ENCODE peak calls at places on chromosomes 6 and 20, in five cellular contexts. G is pons; K is HS-5; C is CD4-positive, alpha-beta T cell; H is GM12865. L is an unnamed sample.
A peak's percentile ranks its signal among the peaks of the same experiment; 100 is the strongest.

GRCh38 chr6:1603708-1604346 is 5.9 kb upstream of the FOXC1 start:
- DNase-seq in G (no peak), K (no peak), C (no peak), H (no peak), L (no peak)

GRCh38 chr6:2396856-2397640 is 151.6 kb upstream of the GMDS start:
- DNase-seq in G (no peak), K (no peak), C (no peak), H (no peak), L (peak; percentile 24)

GRCh38 chr20:57007171-57007540 is 259.3 kb downstream of the BMP7 start:
- DNase-seq in G (no peak), K (no peak), C (no peak), H (no peak), L (no peak)

GRCh38 chr20:4666001-4666470 is 55.7 kb upstream of the PRND start:
- DNase-seq in G (no peak), K (peak; percentile 90), C (peak; percentile 34), H (peak; percentile 18), L (no peak)

GRCh38 chr6:113920663-113921267 is 50.2 kb downstream of the HDAC2 start:
- DNase-seq in G (no peak), K (no peak), C (no peak), H (peak; percentile 45), L (no peak)

GRCh38 chr6:14734416-14735340 is 511.2 kb upstream of the JARID2 start:
- DNase-seq in G (peak; percentile 60), K (no peak), C (no peak), H (peak; percentile 86), L (no peak)

GRCh38 chr20:38564680-38565079 is 16.3 kb upstream of the ADIG start:
- DNase-seq in G (no peak), K (no peak), C (no peak), H (no peak), L (no peak)

GRCh38 chr6:156197513-156197912 is 579.7 kb upstream of the ARID1B start:
- DNase-seq in G (no peak), K (no peak), C (no peak), H (no peak), L (no peak)

GRCh38 chr6:152099816-152100618 is 292.5 kb downstream of the ESR1 start:
- DNase-seq in G (no peak), K (peak; percentile 67), C (no peak), H (no peak), L (no peak)

GRCh38 chr6:159117031-159117430 is 52.2 kb upstream of the FNDC1 start:
- DNase-seq in G (no peak), K (no peak), C (no peak), H (no peak), L (no peak)

GRCh38 chr6:18070486-18070885 is 52.0 kb downstream of the NHLRC1 start:
- DNase-seq in G (no peak), K (no peak), C (no peak), H (no peak), L (no peak)

GRCh38 chr20:23331951-23332350 is 18.6 kb upstream of the NXT1 start:
- DNase-seq in G (no peak), K (no peak), C (no peak), H (peak; percentile 37), L (no peak)

GRCh38 chr6:39698789-39699188 is 26.4 kb downstream of the KIF6 start:
- DNase-seq in G (no peak), K (no peak), C (no peak), H (no peak), L (no peak)

GRCh38 chr20:44211177-44212039 is 837 bp upstream of the OSER1 start:
- DNase-seq in G (peak; percentile 55), K (no peak), C (no peak), H (no peak), L (peak; percentile 45)

GRCh38 chr6:81997091-81997926 is 244.8 kb upstream of the TENT5A start:
- DNase-seq in G (no peak), K (peak; percentile 88), C (no peak), H (peak; percentile 40), L (no peak)

L was measured in head of caudate nucleus.